ENCODE peak calls at places on chromosomes 4 and X, in four cellular contexts. F, H, C and B are unnamed samples. For H3K27me3, the result is how much of the 10 kb centered on the place peaks cover.

GRCh38 chrX:48957477-48957826 is at the start of gene OTUD5:
- DNase-seq in F (no peak), C (peak), H (no peak), B (no peak)

GRCh38 chr4:23091674-23092073 is 398.9 kb downstream of the GBA3 start:
- DNase-seq in C (no peak), F (no peak), H (no peak), B (no peak)

GRCh38 chr4:3332498-3332897 is 39.7 kb downstream of the RGS12 start:
- DNase-seq in H (no peak), F (no peak), C (no peak), B (no peak)

GRCh38 chrX:3141031-3141430 is 99.8 kb downstream of the ARSF start:
- DNase-seq in H (no peak), C (no peak), F (no peak), B (no peak)

GRCh38 chrX:38437093-38437492 is 84.7 kb downstream of the OTC start:
- DNase-seq in H (no peak), C (no peak), F (no peak), B (no peak)

GRCh38 chr4:80173387-80173786 is 23.9 kb upstream of the PRDM8 start:
- DNase-seq in C (no peak), F (peak), H (no peak), B (no peak)

GRCh38 chrX:72060196-72060974 is 71.3 kb downstream of the RTL5 start:
- DNase-seq in C (no peak), F (peak), H (no peak), B (no peak)

GRCh38 chr4:128812360-128812958 is 3.0 kb downstream of the JADE1 start:
- DNase-seq in H (peak), C (peak), F (peak), B (no peak)

GRCh38 chr4:78070731-78071282 is 13.7 kb downstream of the FRAS1 start:
- DNase-seq in H (no peak), C (no peak), F (no peak), B (no peak)

GRCh38 chr4:163702736-163703135 is 208.2 kb downstream of the TMA16 start:
- DNase-seq in F (no peak), H (no peak), C (no peak), B (no peak)

GRCh38 chrX:109928596-109929335 is 74.1 kb upstream of the TMEM164 start:
- DNase-seq in C (no peak), H (no peak), F (no peak), B (no peak)

GRCh38 chr4:158778065-158778711 is 9.4 kb downstream of the FNIP2 start:
- DNase-seq in H (no peak), F (no peak), C (no peak), B (no peak)

GRCh38 chr4:81118086-81118485 is 87.6 kb downstream of the BMP3 start:
- DNase-seq in F (no peak), C (no peak), H (no peak), B (no peak)

GRCh38 chr4:147362868-147363440 is 117.9 kb upstream of the EDNRA start:
- DNase-seq in H (no peak), F (no peak), C (no peak), B (peak)

GRCh38 chr4:76526585-76526990 is 91.6 kb downstream of the SHROOM3 start:
- DNase-seq in H (no peak), F (peak), C (no peak), B (no peak)

GRCh38 chr4:6699903-6700302 is 6.2 kb downstream of the S100P start:
- DNase-seq in F (no peak), C (no peak), H (no peak), B (no peak)

GRCh38 chrX:20265726-20266681 is 705 bp downstream of the RPS6KA3 start:
- DNase-seq in C (peak), F (peak), H (no peak), B (peak)

GRCh38 chr4:72208421-72209075 is 176.7 kb downstream of the NPFFR2 start:
- DNase-seq in C (no peak), H (no peak), F (no peak), B (no peak)

GRCh38 chr4:94304365-94304971 is 38.2 kb downstream of the HPGDS start:
- DNase-seq in C (no peak), H (peak), F (peak), B (no peak)

GRCh38 chr4:98341309-98341708 is 80.1 kb downstream of the RAP1GDS1 start:
- DNase-seq in H (no peak), C (no peak), F (no peak), B (no peak)

GRCh38 chrX:140439455-140439854 is 65.4 kb downstream of the SOX3 start:
- DNase-seq in F (peak), H (no peak), C (no peak), B (no peak)

GRCh38 chr4:87547016-87547708 is 18.0 kb upstream of the SPARCL1 start:
- DNase-seq in C (no peak), H (no peak), F (no peak), B (no peak)

GRCh38 chr4:48343531-48343930 is 2.2 kb downstream of the SLAIN2 start:
- DNase-seq in C (no peak), F (no peak), H (no peak), B (no peak)

GRCh38 chr4:81885016-81885415 is 413.3 kb upstream of the RASGEF1B start:
- DNase-seq in C (no peak), F (no peak), H (no peak), B (no peak)

GRCh38 chr4:177964061-177964460 is 521.8 kb upstream of the AGA start:
- DNase-seq in C (no peak), F (no peak), H (no peak), B (no peak)

GRCh38 chr4:33831667-33832066 is 2412.6 kb downstream of the ARAP2 start:
- DNase-seq in F (no peak), H (no peak), C (no peak), B (no peak)

DNA sequence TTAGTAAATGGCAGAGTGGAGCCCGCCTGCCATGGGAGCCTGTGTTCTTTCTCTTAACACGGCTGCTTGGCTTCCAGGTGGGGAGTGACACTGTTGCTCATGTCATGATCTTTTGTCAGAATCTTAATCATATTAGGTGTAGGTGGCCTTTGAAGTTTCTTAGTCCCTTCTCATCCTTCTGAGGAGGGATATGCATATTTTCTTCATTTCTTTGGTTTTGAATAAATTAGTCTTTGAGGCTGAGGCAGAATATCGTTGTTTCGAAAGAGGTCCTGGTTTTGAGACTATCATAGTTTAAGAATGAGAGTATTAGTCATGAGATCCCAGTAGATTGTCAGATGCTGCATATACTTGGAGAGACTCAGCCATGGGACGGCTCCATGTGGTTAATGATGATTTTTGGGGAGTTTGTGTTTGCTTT is 28.9 kb downstream of the SNX25 start:
- DNase-seq in C (no peak), H (no peak), F (no peak), B (no peak)
- H3K27me3 ChIP-seq in C (under half), H (under half), F (under half), B (under half)

DNA sequence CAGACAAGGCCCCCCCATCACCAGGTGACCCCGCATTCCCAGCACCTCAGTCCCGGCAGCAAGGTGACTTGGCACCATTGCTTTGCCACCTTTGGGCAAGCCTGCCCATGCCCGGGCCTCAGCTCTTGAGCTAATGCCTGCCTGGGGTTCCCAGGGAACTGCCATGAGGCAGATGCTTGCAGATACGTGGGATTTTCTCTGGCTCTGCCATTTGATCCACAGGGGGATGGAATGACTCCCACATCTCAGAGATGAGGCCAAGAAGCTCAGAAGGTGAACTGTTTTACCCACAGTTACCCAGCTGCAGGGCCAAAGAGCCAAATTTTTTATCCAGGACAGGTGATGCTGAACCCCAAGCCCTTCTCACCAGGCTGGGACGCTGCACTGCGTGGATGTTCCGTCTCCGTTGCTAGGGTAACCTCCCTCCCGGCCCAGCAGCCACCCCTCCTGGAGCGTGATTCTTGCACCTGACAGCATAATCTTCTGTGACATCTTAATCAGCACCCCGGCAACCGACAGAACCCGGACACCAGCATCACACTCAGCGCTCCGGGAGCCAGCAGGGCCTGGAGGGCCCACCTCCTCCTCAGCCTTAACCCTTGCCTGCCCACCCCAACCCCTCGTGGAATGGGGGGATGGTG is 15.7 kb upstream of the MSX1 start:
- DNase-seq in C (no peak), H (no peak), F (no peak), B (no peak)
- H3K27me3 ChIP-seq in C (under half), H (under half), F (half or more), B (under half)

GRCh38 chr4:8871417-8872401 is at the start of gene HMX1:
- DNase-seq in F (peak), C (no peak), H (no peak), B (no peak)
- H3K27me3 ChIP-seq in F (half or more), C (half or more), H (under half), B (half or more)

GRCh38 chrX:24144528-24144927 is 5.0 kb upstream of the ZFX start:
- DNase-seq in C (no peak), H (no peak), F (no peak), B (no peak)
- H3K27me3 ChIP-seq in C (under half), H (under half), F (under half), B (under half)

DNA sequence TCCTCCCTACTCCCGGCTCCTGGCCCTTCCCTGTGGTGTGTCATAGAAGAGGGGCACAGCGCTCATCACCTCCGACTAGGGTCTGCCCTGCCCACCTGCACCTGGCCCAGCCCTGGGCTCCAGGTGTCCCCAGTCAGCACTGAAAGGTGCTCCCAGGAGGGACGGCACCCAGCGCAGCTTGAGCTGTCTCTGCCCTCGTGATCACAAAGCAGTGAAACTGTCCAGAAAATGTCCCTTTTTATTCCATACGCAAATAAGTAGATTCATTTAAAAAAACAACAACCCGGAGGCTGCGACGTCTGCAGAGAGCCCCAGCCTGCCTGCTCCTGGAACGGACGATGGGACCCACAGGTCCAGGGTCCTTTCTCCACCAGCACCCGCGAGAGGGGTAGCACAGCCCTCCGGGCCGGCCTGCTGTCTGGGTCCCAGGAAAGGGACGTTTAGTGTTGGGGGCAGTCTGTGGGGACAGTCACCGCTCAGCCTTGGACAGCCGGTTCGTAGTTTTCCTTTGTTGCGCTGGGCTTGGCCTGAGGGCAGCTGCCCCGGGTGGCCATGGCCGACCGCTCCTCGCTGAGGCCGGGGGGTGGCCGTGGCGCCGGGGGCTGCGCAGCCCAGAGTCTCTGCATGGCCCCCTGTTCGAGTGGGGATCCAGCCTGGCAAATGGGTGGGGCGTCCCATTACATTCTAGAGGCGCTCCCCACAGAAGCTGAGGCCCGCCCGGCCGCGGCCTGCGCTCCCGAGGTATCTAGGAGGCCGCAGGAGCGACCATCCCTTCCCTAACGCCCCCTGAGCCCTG is 4.6 kb downstream of the HMX1 start:
- DNase-seq in F (peak), C (no peak), H (no peak), B (no peak)
- H3K27me3 ChIP-seq in F (half or more), C (under half), H (under half), B (half or more)

GRCh38 chr4:142222127-142222526 is 585.7 kb downstream of the IL15 start:
- DNase-seq in H (no peak), F (no peak), C (no peak), B (no peak)

DNA sequence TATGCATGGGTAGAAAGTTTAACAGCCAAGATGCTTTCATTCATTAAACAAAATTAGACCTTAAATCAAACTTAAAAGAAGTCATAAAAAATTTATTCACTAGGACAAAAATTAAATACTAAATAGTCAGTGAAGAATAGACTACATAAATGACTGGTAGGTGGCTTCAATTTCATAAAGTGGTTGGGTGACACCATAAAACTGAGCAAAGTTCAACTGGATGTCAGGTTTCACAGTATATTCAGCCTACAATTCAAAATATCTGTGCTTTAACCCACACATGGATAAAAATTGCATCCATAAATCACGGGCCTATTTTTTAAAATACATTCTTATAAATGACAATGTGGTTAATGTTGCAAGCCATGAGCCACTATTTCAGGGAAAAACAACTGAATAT is 582.3 kb downstream of the IL15 start:
- DNase-seq in H (no peak), C (no peak), F (no peak), B (no peak)
- H3K27me3 ChIP-seq in H (under half), C (under half), F (under half), B (under half)

GRCh38 chrX:7698248-7698647 is 144.7 kb upstream of the VCX start:
- DNase-seq in C (no peak), H (no peak), F (no peak), B (no peak)
- H3K27me3 ChIP-seq in C (under half), H (under half), F (under half), B (under half)

GRCh38 chr4:24433515-24434192 is 150.7 kb downstream of the DHX15 start:
- DNase-seq in F (no peak), H (no peak), C (no peak), B (no peak)
- H3K27me3 ChIP-seq in F (under half), H (under half), C (under half), B (under half)

DNA sequence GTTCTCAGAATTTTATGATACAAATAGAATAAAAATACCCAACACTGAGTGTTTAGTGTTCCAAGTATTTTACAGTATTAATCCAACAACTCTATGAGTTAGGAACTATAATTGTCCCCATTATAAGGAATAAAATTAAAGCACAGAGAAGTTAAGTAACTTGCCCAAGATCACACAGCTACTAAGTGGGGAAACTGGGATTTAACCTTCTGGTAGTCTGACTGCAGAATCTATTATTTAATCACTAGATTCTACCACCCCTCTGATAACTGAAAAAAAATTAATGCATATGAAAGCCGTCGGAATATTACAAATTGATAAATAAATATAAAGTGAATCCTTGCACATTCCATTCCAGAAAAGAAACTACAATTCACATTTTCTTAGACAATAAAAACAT is 5.7 kb upstream of the NKX6-1 start:
- DNase-seq in H (no peak), C (no peak), F (no peak), B (no peak)
- H3K27me3 ChIP-seq in H (under half), C (under half), F (half or more), B (half or more)

GRCh38 chr4:52535793-52536192 is 123.3 kb downstream of the USP46 start:
- DNase-seq in C (no peak), H (no peak), F (no peak), B (no peak)

DNA sequence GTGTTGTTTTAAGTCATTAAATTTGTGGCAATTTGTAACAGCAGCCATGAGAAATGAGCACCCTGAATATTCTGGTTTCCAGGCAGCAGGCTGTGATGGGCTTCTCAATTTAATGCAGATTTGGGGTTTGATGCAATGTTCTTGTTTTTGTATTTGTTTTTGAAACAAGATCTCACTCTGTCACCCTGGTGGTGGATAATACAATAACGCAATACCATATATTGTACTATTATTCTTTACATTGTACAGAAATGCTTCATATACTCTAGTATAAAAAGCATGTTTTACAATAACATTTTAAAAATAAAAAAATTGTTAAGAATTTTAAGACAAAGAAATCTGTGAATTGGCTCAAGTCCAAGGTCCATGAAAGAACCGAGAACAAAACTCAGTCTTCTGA is 129.1 kb downstream of the USP46 start:
- DNase-seq in F (no peak), H (no peak), C (no peak), B (no peak)
- H3K27me3 ChIP-seq in F (under half), H (under half), C (under half), B (under half)